ENCODE peak calls at places on chromosomes 1 and 21, in four cellular contexts. M is foreskin fibroblast; E is activated CD8-positive, alpha-beta T cell treated with anti-CD3 and anti-CD28 coated beads for 36 hours; Z is progenitor cell of endocrine pancreas. W is an unnamed sample.

GRCh38 chr1:183783896-183784637 is 20.9 kb upstream of the RGL1 start:
- DNase-seq in Z (no peak), M (peak; percentile 86), E (no peak), W (peak; percentile 79)

GRCh38 chr1:225428879-225429455 is 1.1 kb upstream of the LBR start:
- DNase-seq in M (no peak), Z (no peak), E (no peak), W (no peak)

GRCh38 chr1:187491082-187491720 is 662.5 kb downstream of the PLA2G4A start:
- DNase-seq in Z (no peak), E (no peak), M (peak; percentile 37), W (peak; percentile 77)

GRCh38 chr1:152115344-152115743 is at the start of gene TCHH:
- DNase-seq in Z (no peak), M (no peak), E (no peak), W (no peak)

GRCh38 chr21:29053011-29053553 is 20.4 kb downstream of the CCT8 start:
- DNase-seq in M (no peak), Z (no peak), E (no peak), W (no peak)

GRCh38 chr1:153922076-153922837 is 515 bp downstream of the GATAD2B start:
- DNase-seq in E (peak; percentile 82), M (peak; percentile 50), Z (peak; percentile 58), W (peak; percentile 84)

GRCh38 chr1:103220503-103221095 is 112.3 kb upstream of the COL11A1 start:
- DNase-seq in E (no peak), Z (no peak), M (peak; percentile 21), W (no peak)

GRCh38 chr1:173453982-173454381 is 23.2 kb upstream of the PRDX6 start:
- DNase-seq in Z (no peak), E (no peak), M (peak; percentile 45), W (no peak)

GRCh38 chr1:155324717-155325595 is 4.3 kb downstream of the RUSC1 start:
- DNase-seq in Z (peak; percentile 44), E (peak; percentile 30), M (peak; percentile 79), W (peak; percentile 50)

GRCh38 chr1:2559509-2560298 is 3.5 kb downstream of the TNFRSF14 start:
- DNase-seq in E (no peak), Z (no peak), M (no peak), W (no peak)

GRCh38 chr1:172390620-172391491 is 29.6 kb upstream of the C1orf105 start:
- DNase-seq in E (no peak), Z (no peak), M (peak; percentile 84), W (no peak)

GRCh38 chr1:33099290-33100118 is 18.6 kb downstream of the AZIN2 start:
- DNase-seq in M (peak; percentile 100), E (peak; percentile 92), Z (no peak), W (peak; percentile 97)

GRCh38 chr1:68675336-68675735 is 178.5 kb upstream of the DEPDC1 start:
- DNase-seq in Z (no peak), E (no peak), M (no peak), W (peak; percentile 48)

GRCh38 chr1:193614817-193615216 is 428.4 kb upstream of the B3GALT2 start:
- DNase-seq in E (no peak), M (peak; percentile 20), Z (no peak), W (peak; percentile 34)

GRCh38 chr1:99361406-99361805 is 97.1 kb downstream of the PLPPR4 start:
- DNase-seq in Z (no peak), M (no peak), E (no peak), W (no peak)

GRCh38 chr1:108533351-108534083 is 26.4 kb upstream of the EEIG2 start:
- DNase-seq in E (peak; percentile 55), M (no peak), Z (no peak), W (no peak)

GRCh38 chr1:50251592-50252165 is 143.0 kb downstream of the ELAVL4 start:
- DNase-seq in Z (no peak), E (no peak), M (peak; percentile 47), W (no peak)

GRCh38 chr1:114610546-114611245 is 29.3 kb upstream of the BCAS2 start:
- DNase-seq in M (peak; percentile 37), Z (no peak), E (no peak), W (peak; percentile 94)

GRCh38 chr1:208268541-208269337 is 24.6 kb upstream of the PLXNA2 start:
- DNase-seq in Z (no peak), E (no peak), M (no peak), W (no peak)

GRCh38 chr21:32499249-32500055 is 85.9 kb downstream of the TCP10L start:
- DNase-seq in Z (no peak), M (peak; percentile 69), E (no peak), W (peak; percentile 29)

GRCh38 chr21:41763398-41763931 is 3.4 kb downstream of the RIPK4 start:
- DNase-seq in E (no peak), Z (no peak), M (no peak), W (peak; percentile 95)

GRCh38 chr1:150970818-150971582 is 3.6 kb downstream of the CERS2 start:
- DNase-seq in Z (no peak), E (no peak), M (peak; percentile 86), W (peak; percentile 58)

GRCh38 chr1:58971629-58972140 is 187.8 kb upstream of the JUN start:
- DNase-seq in M (peak; percentile 75), E (no peak), Z (no peak), W (peak; percentile 51)

GRCh38 chr1:206524739-206525364 is 17.5 kb downstream of the RASSF5 start:
- DNase-seq in E (no peak), M (no peak), Z (no peak), W (peak; percentile 93)

GRCh38 chr1:183218039-183218618 is 32.1 kb downstream of the LAMC2 start:
- DNase-seq in E (no peak), Z (no peak), M (peak; percentile 44), W (no peak)

GRCh38 chr1:17574502-17574901 is 35.0 kb downstream of the ARHGEF10L start:
- DNase-seq in E (no peak), M (no peak), Z (no peak), W (no peak)

GRCh38 chr1:17573518-17574041 is 34.1 kb downstream of the ARHGEF10L start:
- DNase-seq in E (no peak), Z (no peak), M (no peak), W (no peak)

GRCh38 chr1:17570228-17570627 is 30.7 kb downstream of the ARHGEF10L start:
- DNase-seq in E (no peak), M (no peak), Z (no peak), W (no peak)

GRCh38 chr1:17569200-17570139 is 30.0 kb downstream of the ARHGEF10L start:
- DNase-seq in M (peak; percentile 90), Z (no peak), E (no peak), W (peak; percentile 87)

DNA sequence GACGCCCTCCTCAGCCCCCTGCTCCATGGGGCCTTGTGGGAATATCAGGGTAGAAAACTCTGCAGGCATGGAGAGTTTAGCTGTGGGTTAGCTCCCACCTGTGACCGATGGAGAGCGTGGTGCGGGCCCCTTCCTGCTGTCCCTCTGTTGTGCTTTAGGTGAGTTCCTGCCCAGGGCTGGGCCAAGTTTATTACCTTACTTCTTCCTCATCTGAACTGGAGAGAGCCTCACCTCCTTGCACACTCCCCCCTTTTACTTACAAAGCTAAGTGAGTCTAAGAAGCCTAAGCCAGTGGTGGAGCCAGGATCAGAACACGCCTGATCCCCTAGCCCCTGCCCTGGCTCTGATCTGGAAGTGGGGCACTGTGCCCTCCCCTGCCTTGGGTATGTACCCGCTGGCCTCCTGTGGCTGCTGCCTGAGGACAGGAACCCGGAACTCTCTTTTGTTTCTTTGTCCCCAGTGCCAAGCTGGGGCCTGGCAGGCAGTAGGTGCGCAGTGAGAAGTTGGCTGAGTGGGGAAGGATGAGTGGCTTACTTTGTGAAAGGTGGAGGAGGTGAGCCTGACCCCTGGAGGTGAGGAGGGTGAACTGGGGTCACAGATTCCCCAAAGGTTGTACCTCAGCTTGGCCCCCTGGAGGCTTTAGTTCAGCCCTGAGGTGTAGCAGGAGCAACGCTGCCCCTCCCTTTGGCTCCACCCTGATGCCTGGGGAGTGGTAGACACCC is 32.9 kb downstream of the ARHGEF10L start:
- DNase-seq in Z (no peak), M (no peak), E (peak; percentile 22), W (no peak)
- TF ChIP-seq CTCF in Z (peak; percentile 49), M (no peak), E (no peak), W (peak; percentile 28)

GRCh38 chr1:240693844-240694243 is 81.9 kb upstream of the GREM2 start:
- DNase-seq in M (no peak), E (no peak), Z (no peak), W (no peak)
- TF ChIP-seq CTCF in M (no peak), E (no peak), Z (no peak), W (no peak)

GRCh38 chr1:231318568-231318967 is 19.1 kb downstream of the EXOC8 start:
- DNase-seq in E (no peak), Z (no peak), M (no peak), W (no peak)

GRCh38 chr1:231313661-231314060 is 24.0 kb downstream of the EXOC8 start:
- DNase-seq in E (no peak), Z (no peak), M (no peak), W (no peak)

GRCh38 chr1:231318015-231318355 is 19.7 kb downstream of the EXOC8 start:
- DNase-seq in Z (no peak), M (no peak), E (no peak), W (no peak)

GRCh38 chr1:231317306-231318014 is 20.2 kb downstream of the EXOC8 start:
- DNase-seq in M (no peak), E (peak; percentile 7), Z (no peak), W (no peak)

GRCh38 chr1:231315887-231316286 is 21.8 kb downstream of the EXOC8 start:
- DNase-seq in E (peak; percentile 66), M (peak; percentile 46), Z (no peak), W (peak; percentile 73)
- TF ChIP-seq CTCF in E (peak; percentile 54), M (peak; percentile 46), Z (peak; percentile 45), W (peak; percentile 69)

GRCh38 chr1:226883630-226884029 is 13.2 kb downstream of the PSEN2 start:
- DNase-seq in E (no peak), M (no peak), Z (no peak), W (no peak)

GRCh38 chr1:226882187-226882586 is 11.8 kb downstream of the PSEN2 start:
- DNase-seq in M (peak; percentile 22), E (peak; percentile 27), Z (no peak), W (no peak)

GRCh38 chr1:226880372-226881287 is 10.2 kb downstream of the PSEN2 start:
- DNase-seq in E (no peak), M (no peak), Z (no peak), W (no peak)

GRCh38 chr1:226882631-226883409 is 12.4 kb downstream of the PSEN2 start:
- DNase-seq in E (peak; percentile 53), Z (no peak), M (peak; percentile 57), W (peak; percentile 17)

DNA sequence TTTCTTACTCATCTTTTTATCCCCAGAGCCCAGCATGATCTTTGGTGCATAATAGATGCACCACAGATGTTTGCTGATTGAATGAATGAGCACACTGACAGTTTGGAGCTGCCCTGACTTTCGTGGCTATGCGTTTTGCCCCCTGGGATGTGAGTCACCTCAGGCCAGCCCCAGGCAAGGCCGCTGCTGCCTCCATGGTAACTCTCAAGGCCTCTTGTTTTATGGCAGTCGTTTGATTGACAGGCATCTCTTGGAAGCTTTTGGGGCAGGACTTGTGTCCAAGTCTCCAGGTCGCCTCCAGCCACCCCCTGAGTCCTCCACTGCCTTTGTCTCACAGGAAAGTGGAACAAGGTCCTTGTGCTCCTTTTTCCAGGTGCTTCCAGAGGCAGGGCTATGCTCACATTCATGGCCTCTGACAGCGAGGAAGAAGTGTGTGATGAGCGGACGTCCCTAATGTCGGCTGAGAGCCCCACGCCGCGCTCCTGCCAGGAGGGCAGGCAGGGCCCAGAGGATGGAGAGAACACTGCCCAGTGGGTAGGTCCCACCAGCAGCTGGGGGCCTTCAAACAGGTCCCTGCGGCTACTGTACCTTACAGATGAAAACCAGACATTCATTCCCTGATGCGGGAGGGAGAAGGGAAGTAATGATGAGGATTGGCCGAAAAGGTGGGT is 11.2 kb downstream of the PSEN2 start:
- DNase-seq in M (no peak), Z (no peak), E (peak; percentile 19), W (no peak)
- TF ChIP-seq CTCF in M (no peak), Z (no peak), E (no peak), W (no peak)

W was measured in MCF 10A.